ENCODE peak calls at places on chromosomes 1 and 21, in nine cellular contexts. T is neural crest cell, L is ovary, W is brain microvascular endothelial cell, M is astrocyte of the spinal cord, U is endodermal cell, I is GM12865, J is choroid plexus epithelial cell, R is AG04450. Y is an unnamed sample.

GRCh38 chr1:6711174-6711573 is 9.6 kb upstream of the DNAJC11 start:
- DNase-seq in W (no peak), J (no peak), U (no peak), I (no peak), M (no peak), T (no peak), R (no peak), L (no peak), Y (no peak)

GRCh38 chr21:38322551-38322950 is 65.8 kb downstream of the KCNJ15 start:
- DNase-seq in R (no peak), I (no peak), U (no peak), M (peak), W (no peak), T (no peak), L (no peak), J (no peak), Y (no peak)

GRCh38 chr1:45340816-45341215 is 576 bp upstream of the MUTYH start:
- DNase-seq in J (no peak), L (no peak), I (peak), R (no peak), T (no peak), W (no peak), M (no peak), U (no peak), Y (no peak)

GRCh38 chr1:96376846-96377245 is 344.7 kb upstream of the PTBP2 start:
- DNase-seq in I (no peak), L (no peak), R (no peak), M (no peak), U (no peak), W (no peak), J (no peak), T (no peak), Y (no peak)

GRCh38 chr1:30519201-30519763 is 204.1 kb downstream of the MATN1 start:
- DNase-seq in I (no peak), W (no peak), J (no peak), T (no peak), L (no peak), U (no peak), M (no peak), R (no peak), Y (no peak)

GRCh38 chr1:58447891-58448290 is 98.6 kb downstream of the OMA1 start:
- DNase-seq in M (no peak), J (peak), I (no peak), R (no peak), U (no peak), T (no peak), L (no peak), W (no peak), Y (no peak)

GRCh38 chr1:119882172-119883029 is 13.9 kb downstream of the ADAM30 start:
- DNase-seq in R (no peak), L (no peak), M (no peak), I (no peak), W (no peak), J (peak), T (no peak), U (no peak), Y (no peak)

GRCh38 chr1:234612352-234613127 is 2.6 kb upstream of the IRF2BP2 start:
- DNase-seq in U (peak), T (peak), L (peak), I (peak), R (peak), J (peak), M (peak), W (peak), Y (peak)

GRCh38 chr1:15213333-15213732 is 33.7 kb upstream of the FHAD1 start:
- DNase-seq in U (no peak), L (peak), R (peak), J (peak), T (no peak), M (peak), W (no peak), I (no peak), Y (no peak)

GRCh38 chr1:213622365-213623087 is 365.2 kb upstream of the PROX1 start:
- DNase-seq in U (no peak), T (no peak), L (no peak), R (no peak), I (peak), J (no peak), M (no peak), W (no peak), Y (peak)

GRCh38 chr1:116076831-116077230 is 34.4 kb upstream of the MAB21L3 start:
- DNase-seq in T (no peak), U (no peak), J (no peak), L (no peak), M (no peak), R (no peak), I (no peak), W (no peak), Y (no peak)

GRCh38 chr1:159212596-159212995 is 7.9 kb downstream of the ACKR1 start:
- DNase-seq in U (no peak), L (no peak), R (no peak), T (no peak), J (no peak), M (no peak), W (no peak), I (no peak), Y (no peak)

GRCh38 chr1:99886179-99886578 is 36.0 kb downstream of the AGL start:
- DNase-seq in L (no peak), W (no peak), I (no peak), M (no peak), U (no peak), J (no peak), R (no peak), T (no peak), Y (no peak)

GRCh38 chr1:159646687-159647086 is 59.1 kb downstream of the APCS start:
- DNase-seq in L (no peak), I (no peak), W (no peak), R (no peak), T (no peak), U (no peak), J (no peak), M (no peak), Y (no peak)

GRCh38 chr1:78375996-78376395 is 114.8 kb upstream of the PTGFR start:
- DNase-seq in R (no peak), W (peak), L (no peak), T (no peak), M (peak), U (no peak), J (peak), I (peak), Y (no peak)

GRCh38 chr1:8342325-8342724 is 24.4 kb downstream of the SLC45A1 start:
- DNase-seq in J (peak), L (peak), T (no peak), M (peak), I (no peak), R (peak), W (peak), U (no peak), Y (no peak)

GRCh38 chr1:204828352-204828850 is 42.3 kb upstream of the NFASC start:
- DNase-seq in I (peak), T (peak), U (peak), M (no peak), W (peak), R (no peak), L (peak), J (peak), Y (peak)

GRCh38 chr1:88341436-88341835 is 342.6 kb upstream of the PKN2 start:
- DNase-seq in T (no peak), U (no peak), M (no peak), W (no peak), J (no peak), L (no peak), R (no peak), I (no peak), Y (no peak)

GRCh38 chr1:16014509-16015482 is 3.0 kb downstream of the HSPB7 start:
- DNase-seq in J (peak), U (no peak), M (no peak), R (no peak), L (peak), T (no peak), W (no peak), I (peak), Y (no peak)

GRCh38 chr21:33078907-33079582 is 9.1 kb downstream of the OLIG1 start:
- DNase-seq in T (no peak), W (peak), J (peak), M (peak), U (no peak), L (no peak), R (peak), I (peak), Y (peak)

GRCh38 chr1:198601936-198602889 is 36.6 kb upstream of the PTPRC start:
- DNase-seq in I (peak), T (no peak), R (no peak), J (no peak), U (no peak), M (peak), W (no peak), L (no peak), Y (no peak)

GRCh38 chr1:204123376-204123775 is 28.5 kb downstream of the ETNK2 start:
- DNase-seq in R (no peak), T (peak), J (peak), W (no peak), I (peak), U (peak), L (no peak), M (no peak), Y (no peak)

GRCh38 chr21:31710586-31710985 is 21.3 kb downstream of the SCAF4 start:
- DNase-seq in W (no peak), T (no peak), I (no peak), R (peak), L (no peak), U (no peak), M (peak), J (peak), Y (no peak)

GRCh38 chr1:2628191-2628932 is 4.5 kb downstream of the MMEL1 start:
- DNase-seq in R (no peak), T (no peak), W (no peak), J (no peak), U (peak), I (no peak), M (no peak), L (no peak), Y (no peak)

GRCh38 chr21:31752352-31752751 is 20.4 kb upstream of the SCAF4 start:
- DNase-seq in U (no peak), R (no peak), J (no peak), L (no peak), M (no peak), T (no peak), I (no peak), W (no peak), Y (no peak)

GRCh38 chr1:39116868-39117728 is 87.4 kb upstream of the MACF1 start:
- DNase-seq in L (no peak), J (peak), R (no peak), I (no peak), W (peak), T (no peak), M (no peak), U (no peak), Y (no peak)

GRCh38 chr1:248187363-248187762 is 9.7 kb upstream of the OR2M3 start:
- DNase-seq in M (no peak), T (no peak), L (no peak), R (no peak), J (no peak), W (no peak), I (no peak), U (no peak), Y (no peak)

GRCh38 chr1:4424766-4425165 is 229.6 kb upstream of the AJAP1 start:
- DNase-seq in U (no peak), W (no peak), R (no peak), J (no peak), T (no peak), M (no peak), L (no peak), I (no peak), Y (no peak)

GRCh38 chr1:61163794-61164193 is 81.4 kb downstream of the NFIA start:
- DNase-seq in M (no peak), U (no peak), J (peak), W (no peak), R (no peak), L (no peak), I (no peak), T (no peak), Y (no peak)

GRCh38 chr1:44390277-44390676 is 14.8 kb upstream of the RNF220 start:
- DNase-seq in L (no peak), T (no peak), U (no peak), M (peak), R (peak), J (peak), W (peak), I (no peak), Y (no peak)

GRCh38 chr1:240965581-240966091 is 353.7 kb upstream of the GREM2 start:
- DNase-seq in M (no peak), T (no peak), U (peak), I (no peak), J (no peak), W (no peak), L (no peak), R (no peak), Y (no peak)

GRCh38 chr1:240044620-240045019 is 47.1 kb upstream of the FMN2 start:
- DNase-seq in J (no peak), U (no peak), I (no peak), L (no peak), T (no peak), M (no peak), W (no peak), R (no peak), Y (no peak)

GRCh38 chr1:53738205-53739108 is 507 bp downstream of the GLIS1 start:
- DNase-seq in W (no peak), T (no peak), J (peak), U (peak), I (no peak), R (no peak), M (peak), L (peak), Y (no peak)

GRCh38 chr1:171600852-171601251 is 21.2 kb upstream of the MYOCOS start:
- DNase-seq in J (no peak), U (no peak), M (no peak), R (no peak), I (no peak), W (no peak), T (no peak), L (no peak), Y (no peak)

GRCh38 chr1:37676281-37677243 is 15.8 kb upstream of the CDCA8 start:
- DNase-seq in J (no peak), W (no peak), L (peak), U (no peak), I (peak), R (no peak), T (no peak), M (no peak), Y (peak)

GRCh38 chr21:42039911-42040351 is 29.8 kb upstream of the ZBTB21 start:
- DNase-seq in W (peak), I (no peak), R (peak), M (no peak), U (no peak), J (peak), L (peak), T (no peak), Y (no peak)

GRCh38 chr1:37721565-37721964 is 29.2 kb downstream of the CDCA8 start:
- DNase-seq in R (no peak), T (no peak), W (no peak), L (no peak), M (no peak), I (no peak), U (peak), J (peak), Y (no peak)

GRCh38 chr1:34843392-34844251 is 15.9 kb downstream of the SMIM12 start:
- DNase-seq in R (no peak), U (peak), M (no peak), J (peak), W (no peak), T (peak), I (no peak), L (no peak), Y (no peak)

GRCh38 chr1:169753549-169753948 is 19.7 kb upstream of the SELE start:
- DNase-seq in T (no peak), I (no peak), W (no peak), J (no peak), L (no peak), R (no peak), M (no peak), U (no peak), Y (no peak)
- TF ChIP-seq CTCF in T (no peak), I (no peak), W (no peak), J (peak), L (no peak), R (peak), M (peak), U (peak), Y (no peak)

GRCh38 chr1:193556042-193556441 is 369.6 kb upstream of the B3GALT2 start:
- DNase-seq in U (no peak), T (no peak), R (no peak), I (no peak), M (no peak), W (no peak), J (no peak), L (no peak), Y (no peak)

GRCh38 chr1:193553562-193553961 is 367.1 kb upstream of the B3GALT2 start:
- DNase-seq in M (no peak), R (no peak), T (no peak), L (no peak), W (no peak), I (no peak), J (no peak), U (no peak), Y (no peak)

GRCh38 chr1:193549067-193549466 is 362.7 kb upstream of the B3GALT2 start:
- DNase-seq in R (no peak), W (no peak), L (no peak), J (no peak), U (no peak), I (no peak), T (no peak), M (no peak), Y (no peak)

GRCh38 chr1:193552274-193552673 is 365.9 kb upstream of the B3GALT2 start:
- DNase-seq in M (no peak), J (no peak), R (no peak), W (no peak), U (no peak), L (no peak), I (no peak), T (no peak), Y (no peak)
- TF ChIP-seq CTCF in M (no peak), J (no peak), R (no peak), W (no peak), U (no peak), L (no peak), I (no peak), T (no peak), Y (no peak)

GRCh38 chr21:16070207-16070651 is 340.4 kb downstream of the USP25 start:
- DNase-seq in T (no peak), I (no peak), J (no peak), W (no peak), M (peak), L (no peak), U (no peak), R (no peak), Y (no peak)
- TF ChIP-seq CTCF in T (no peak), I (no peak), J (peak), W (no peak), M (peak), L (no peak), U (no peak), R (no peak), Y (no peak)

GRCh38 chr1:66088787-66089186 is 296.1 kb downstream of the PDE4B start:
- DNase-seq in J (no peak), U (no peak), T (no peak), W (no peak), M (no peak), L (no peak), I (no peak), R (no peak), Y (no peak)

GRCh38 chr1:66085600-66085999 is 292.9 kb downstream of the PDE4B start:
- DNase-seq in R (no peak), L (no peak), T (no peak), I (no peak), W (no peak), J (no peak), M (no peak), U (no peak), Y (no peak)

DNA sequence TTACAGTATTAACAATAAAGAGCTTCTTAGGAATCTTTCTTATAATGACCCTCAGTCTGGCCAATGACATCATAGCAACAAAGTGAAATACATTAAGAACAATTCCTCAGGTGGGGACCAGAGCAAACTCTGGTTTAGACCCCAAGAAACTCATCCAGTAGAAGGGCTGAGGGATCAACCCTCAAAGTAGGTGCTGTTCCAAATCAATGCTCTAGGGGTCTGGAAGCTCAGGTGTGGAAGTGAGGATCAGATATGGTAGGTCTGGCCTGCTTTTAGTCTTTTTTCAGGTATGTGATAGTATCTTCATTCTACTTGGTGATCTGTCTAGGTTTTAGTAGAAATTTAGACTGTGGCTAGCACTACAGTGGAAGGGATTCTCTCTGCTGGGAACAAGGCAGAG is 291.7 kb downstream of the PDE4B start:
- DNase-seq in W (no peak), L (no peak), U (peak), I (no peak), J (no peak), M (no peak), R (no peak), T (no peak), Y (no peak)
- TF ChIP-seq CTCF in W (peak), L (no peak), U (peak), I (no peak), J (no peak), M (no peak), R (no peak), T (peak), Y (no peak)

GRCh38 chr1:18805925-18806849 is 53.3 kb downstream of the TAS1R2 start:
- DNase-seq in U (no peak), I (no peak), R (no peak), M (no peak), T (no peak), W (no peak), J (no peak), L (no peak), Y (no peak)
- TF ChIP-seq CTCF in U (peak), I (no peak), R (no peak), M (no peak), T (no peak), W (no peak), J (no peak), L (no peak), Y (no peak)